ENCODE peak calls at places on chromosome 15, in ten cellular contexts. F, A, G, R, H, B, D, E, Q and N are unnamed samples.
A peak's percentile ranks its signal among the peaks of the same experiment; 100 is the strongest.

GRCh38 chr15:55389276-55389631 is 18.9 kb downstream of the CCPG1 start:
- DNase-seq in F (no peak), A (no peak), G (no peak), R (peak; percentile 25), H (no peak), B (no peak), D (no peak), E (peak; percentile 8), Q (no peak), N (peak; percentile 38)

GRCh38 chr15:80620931-80621330 is 74.2 kb upstream of the ABHD17C start:
- DNase-seq in F (no peak), A (no peak), G (no peak), R (no peak), H (no peak), B (no peak), D (no peak), E (no peak), Q (no peak), N (no peak)

GRCh38 chr15:74842581-74843444 is at the start of gene ULK3:
- DNase-seq in F (peak; percentile 91), A (peak; percentile 83), G (peak; percentile 92), R (peak; percentile 79), H (peak; percentile 94), B (peak; percentile 92), D (peak; percentile 41), E (peak; percentile 94), Q (peak; percentile 95), N (peak; percentile 55)

GRCh38 chr15:83930813-83931212 is 276.9 kb downstream of the ADAMTSL3 start:
- DNase-seq in F (no peak), A (no peak), G (no peak), R (no peak), H (no peak), B (no peak), D (no peak), E (no peak), Q (no peak), N (no peak)

GRCh38 chr15:62472616-62473299 is 307.7 kb upstream of the C2CD4B start:
- DNase-seq in F (no peak), A (no peak), G (no peak), R (peak; percentile 31), H (no peak), B (no peak), D (no peak), E (peak; percentile 58), Q (peak; percentile 71), N (peak; percentile 36)

GRCh38 chr15:55915876-55916567 is 77.4 kb downstream of the NEDD4 start:
- DNase-seq in F (no peak), A (no peak), G (no peak), R (peak; percentile 28), H (no peak), B (no peak), D (no peak), E (peak; percentile 55), Q (no peak), N (no peak)

GRCh38 chr15:27222479-27222878 is 251.5 kb downstream of the GABRG3 start:
- DNase-seq in F (no peak), A (no peak), G (no peak), R (no peak), H (no peak), B (no peak), D (peak; percentile 10), E (peak; percentile 29), Q (no peak), N (peak; percentile 94)

GRCh38 chr15:79037848-79038247 is 52.7 kb downstream of the RASGRF1 start:
- DNase-seq in F (no peak), A (no peak), G (no peak), R (no peak), H (no peak), B (no peak), D (no peak), E (no peak), Q (no peak), N (no peak)

GRCh38 chr15:76285241-76285825 is 25.9 kb downstream of the ETFA start:
- DNase-seq in F (no peak), A (no peak), G (no peak), R (peak; percentile 17), H (no peak), B (no peak), D (no peak), E (peak; percentile 19), Q (no peak), N (no peak)

GRCh38 chr15:85430406-85431204 is 50.2 kb downstream of the AKAP13 start:
- DNase-seq in F (no peak), A (no peak), G (no peak), R (no peak), H (no peak), B (no peak), D (no peak), E (no peak), Q (no peak), N (no peak)

GRCh38 chr15:92840149-92840548 is 60.0 kb upstream of the CHD2 start:
- DNase-seq in F (no peak), A (no peak), G (no peak), R (no peak), H (no peak), B (no peak), D (no peak), E (no peak), Q (no peak), N (no peak)

GRCh38 chr15:47507221-47507985 is 209.9 kb upstream of the SEMA6D start:
- DNase-seq in F (no peak), A (no peak), G (no peak), R (no peak), H (no peak), B (no peak), D (no peak), E (no peak), Q (no peak), N (no peak)